ENCODE peak calls at places on chromosome 1, in five cellular contexts. W is OCI-LY7, N is spleen, D is endothelial cell, G is tibial nerve. Q is an unnamed sample.
A peak's percentile ranks its signal among the peaks of the same experiment; 100 is the strongest.

GRCh38 chr1:70072239-70072751 is 133.1 kb downstream of the LRRC40 start:
- DNase-seq in W (no peak), N (no peak), D (no peak), G (no peak), Q (no peak)

GRCh38 chr1:71660417-71660816 is 579.6 kb upstream of the ZRANB2 start:
- DNase-seq in W (no peak), N (no peak), D (no peak), G (no peak), Q (no peak)

GRCh38 chr1:13725714-13726175 is 25.8 kb downstream of the PRDM2 start:
- DNase-seq in W (peak; percentile 78), N (no peak), D (peak; percentile 43), G (no peak), Q (no peak)

GRCh38 chr1:218348628-218349185 is 3.6 kb downstream of the TGFB2 start:
- DNase-seq in W (no peak), N (no peak), D (no peak), G (no peak), Q (no peak)

GRCh38 chr1:76867342-76868130 is at the start of gene ST6GALNAC5:
- DNase-seq in W (no peak), N (peak; percentile 73), D (peak; percentile 44), G (no peak), Q (peak; percentile 55)

GRCh38 chr1:184973308-184974085 is 811 bp downstream of the NIBAN1 start:
- DNase-seq in W (no peak), N (peak; percentile 87), D (peak; percentile 33), G (peak; percentile 42), Q (no peak)

GRCh38 chr1:212453156-212453857 is 20.6 kb downstream of the NENF start:
- DNase-seq in W (no peak), N (peak; percentile 66), D (no peak), G (no peak), Q (no peak)

GRCh38 chr1:113887392-113887767 is at the start of gene BCL2L15:
- DNase-seq in W (no peak), N (no peak), D (no peak), G (no peak), Q (no peak)

Q was measured in nephron progenitor cell.